ENCODE peak calls at places on chromosome 20, in ten cellular contexts. L, Z, K, T, Y, J, S, E, Q and U are unnamed samples.

GRCh38 chr20:50848341-50848808 is 53.5 kb downstream of the BCAS4 start:
- DNase-seq in L (no peak), E (no peak), Z (no peak), K (no peak), J (no peak), S (no peak), Y (peak; percentile 89), Q (no peak), T (peak; percentile 82), U (peak; percentile 70)

GRCh38 chr20:31788578-31788977 is 30.6 kb upstream of the MYLK2 start:
- DNase-seq in Z (no peak), E (no peak), Y (peak; percentile 16), J (peak; percentile 58), T (no peak), K (no peak), S (no peak), Q (no peak), L (no peak), U (no peak)

GRCh38 chr20:56949318-56949717 is 317.1 kb downstream of the BMP7 start:
- DNase-seq in J (no peak), E (no peak), S (no peak), Z (no peak), L (no peak), Q (no peak), K (no peak), T (no peak), Y (no peak), U (peak; percentile 37)

GRCh38 chr20:31568041-31568731 is 36.9 kb upstream of the ID1 start:
- DNase-seq in L (no peak), Z (no peak), Q (no peak), K (no peak), T (peak; percentile 36), S (peak; percentile 55), Y (peak; percentile 76), J (no peak), E (no peak), U (no peak)

GRCh38 chr20:33262658-33263065 is 20.4 kb upstream of the BPIFB1 start:
- DNase-seq in Q (no peak), E (peak; percentile 11), Z (peak; percentile 18), L (peak; percentile 32), K (no peak), S (peak; percentile 74), J (no peak), Y (peak; percentile 60), T (peak; percentile 57), U (peak; percentile 60)

GRCh38 chr20:37524859-37525708 is 2.6 kb downstream of the BLCAP start:
- DNase-seq in Z (no peak), T (peak; percentile 97), Q (peak; percentile 58), J (no peak), Y (peak; percentile 94), E (peak; percentile 12), L (no peak), K (peak; percentile 89), S (peak; percentile 56), U (peak; percentile 100)

GRCh38 chr20:36467076-36467999 is 74.0 kb upstream of the MYL9 start:
- DNase-seq in Z (no peak), Q (peak; percentile 87), L (peak; percentile 89), S (no peak), K (peak; percentile 34), Y (peak; percentile 55), T (peak; percentile 83), J (peak; percentile 59), E (no peak), U (peak; percentile 81)

GRCh38 chr20:23180451-23180921 is 94.4 kb upstream of the CD93 start:
- DNase-seq in S (no peak), J (no peak), E (no peak), Q (no peak), Y (no peak), K (no peak), T (no peak), Z (no peak), L (no peak), U (no peak)

GRCh38 chr20:50450961-50451752 is 59.0 kb upstream of the PTPN1 start:
- DNase-seq in T (no peak), Q (peak; percentile 78), Y (peak; percentile 82), K (no peak), L (no peak), E (peak; percentile 13), S (peak; percentile 76), J (peak; percentile 24), Z (no peak), U (no peak)

GRCh38 chr20:4763776-4764525 is 42.2 kb downstream of the PRND start:
- DNase-seq in Y (no peak), K (peak; percentile 30), T (peak; percentile 65), Q (no peak), L (no peak), S (no peak), J (no peak), E (no peak), Z (no peak), U (no peak)

GRCh38 chr20:58056021-58056591 is 172.3 kb downstream of the ANKRD60 start:
- DNase-seq in J (no peak), L (no peak), Y (no peak), S (no peak), Q (no peak), Z (no peak), T (no peak), E (no peak), K (no peak), U (no peak)

GRCh38 chr20:21395666-21396044 is 1.7 kb downstream of the NKX2-4 start:
- DNase-seq in Z (no peak), E (no peak), K (no peak), T (no peak), J (no peak), Q (no peak), L (peak; percentile 37), Y (no peak), S (no peak), U (no peak)

GRCh38 chr20:64133951-64134407 is 26.6 kb upstream of the NPBWR2 start:
- DNase-seq in L (peak; percentile 22), E (no peak), Q (peak; percentile 34), K (no peak), S (no peak), J (no peak), Z (no peak), T (no peak), Y (no peak), U (no peak)

GRCh38 chr20:37095609-37096414 is at the start of gene RBL1:
- DNase-seq in T (peak; percentile 82), Z (peak; percentile 20), S (peak; percentile 76), E (peak; percentile 76), K (peak; percentile 83), Y (peak; percentile 83), Q (peak; percentile 93), J (peak; percentile 77), L (peak; percentile 92), U (peak; percentile 95)